ENCODE peak calls at places on chromosome 15, in four cellular contexts. One of them, this sample, is unnamed.

GRCh38 chr15:83844742-83845141 is 190.8 kb downstream of the ADAMTSL3 start:
- DNase-seq in K562: no peak
- DNase-seq in GM12878: no peak
- DNase-seq in HepG2: no peak
- DNase-seq in this sample: no peak

GRCh38 chr15:45637552-45638033 is 2.8 kb downstream of the SQOR start:
- DNase-seq in K562: peak; percentile 23
- DNase-seq in GM12878: peak; percentile 85
- DNase-seq in HepG2: peak; percentile 80
- DNase-seq in this sample: no peak

GRCh38 chr15:29889545-29890329 is 67.5 kb upstream of the TJP1 start:
- DNase-seq in K562: no peak
- DNase-seq in GM12878: no peak
- DNase-seq in HepG2: no peak
- DNase-seq in this sample: peak; percentile 39

GRCh38 chr15:67130673-67131601 is 65.5 kb downstream of the SMAD3 start:
- DNase-seq in K562: no peak
- DNase-seq in GM12878: no peak
- DNase-seq in HepG2: no peak
- DNase-seq in this sample: no peak

GRCh38 chr15:58590236-58590635 is 158.4 kb downstream of the LIPC start:
- DNase-seq in K562: no peak
- DNase-seq in GM12878: no peak
- DNase-seq in HepG2: no peak
- DNase-seq in this sample: no peak

GRCh38 chr15:68982002-68982401 is 32.5 kb upstream of the NOX5 start:
- DNase-seq in K562: no peak
- DNase-seq in GM12878: no peak
- DNase-seq in HepG2: no peak
- DNase-seq in this sample: no peak

GRCh38 chr15:73794501-73795133 is 41.5 kb upstream of the INSYN1 start:
- DNase-seq in K562: no peak
- DNase-seq in GM12878: no peak
- DNase-seq in HepG2: no peak
- DNase-seq in this sample: no peak

GRCh38 chr15:58931985-58932384 is 1.5 kb downstream of the SLTM start:
- DNase-seq in K562: peak; percentile 29
- DNase-seq in GM12878: peak; percentile 23
- DNase-seq in HepG2: peak; percentile 9
- DNase-seq in this sample: no peak

GRCh38 chr15:68924866-68925599 is 5.3 kb upstream of the SPESP1 start:
- DNase-seq in K562: peak; percentile 74
- DNase-seq in GM12878: peak; percentile 20
- DNase-seq in HepG2: peak; percentile 44
- DNase-seq in this sample: peak; percentile 88

GRCh38 chr15:71149645-71150557 is 34.6 kb downstream of the THSD4 start:
- DNase-seq in K562: no peak
- DNase-seq in GM12878: no peak
- DNase-seq in HepG2: no peak
- DNase-seq in this sample: no peak

GRCh38 chr15:69713726-69714559 is 261.3 kb downstream of the RPLP1 start:
- DNase-seq in K562: no peak
- DNase-seq in GM12878: peak; percentile 88
- DNase-seq in HepG2: no peak
- DNase-seq in this sample: no peak

GRCh38 chr15:101044625-101045235 is 125.6 kb downstream of the LRRK1 start:
- DNase-seq in K562: no peak
- DNase-seq in GM12878: no peak
- DNase-seq in HepG2: no peak
- DNase-seq in this sample: no peak

GRCh38 chr15:38930851-38931572 is 366.4 kb upstream of the RASGRP1 start:
- DNase-seq in K562: no peak
- DNase-seq in GM12878: no peak
- DNase-seq in HepG2: no peak
- DNase-seq in this sample: no peak

GRCh38 chr15:60972866-60973265 is 256.2 kb downstream of the RORA start:
- DNase-seq in K562: peak; percentile 15
- DNase-seq in GM12878: no peak
- DNase-seq in HepG2: no peak
- DNase-seq in this sample: no peak

GRCh38 chr15:68387288-68388143 is 44.4 kb downstream of the ITGA11 start:
- DNase-seq in K562: no peak
- DNase-seq in GM12878: no peak
- DNase-seq in HepG2: no peak
- DNase-seq in this sample: peak; percentile 3

GRCh38 chr15:65587094-65587493 is 23.8 kb downstream of the INTS14 start:
- DNase-seq in K562: no peak
- DNase-seq in GM12878: no peak
- DNase-seq in HepG2: no peak
- DNase-seq in this sample: no peak

GRCh38 chr15:56795400-56795983 is 62.2 kb upstream of the ZNF280D start:
- DNase-seq in K562: no peak
- DNase-seq in GM12878: no peak
- DNase-seq in HepG2: no peak
- DNase-seq in this sample: no peak

GRCh38 chr15:59160880-59161593 is 45.6 kb upstream of the LDHAL6B start:
- DNase-seq in K562: peak; percentile 63
- DNase-seq in GM12878: no peak
- DNase-seq in HepG2: peak; percentile 25
- DNase-seq in this sample: peak; percentile 74

GRCh38 chr15:89444855-89445254 is 51.5 kb downstream of the RHCG start:
- DNase-seq in K562: no peak
- DNase-seq in GM12878: no peak
- DNase-seq in HepG2: no peak
- DNase-seq in this sample: peak; percentile 42

GRCh38 chr15:49721091-49721490 is 100.2 kb downstream of the DTWD1 start:
- DNase-seq in K562: no peak
- DNase-seq in GM12878: no peak
- DNase-seq in HepG2: no peak
- DNase-seq in this sample: no peak

GRCh38 chr15:41284425-41285177 is 47.8 kb downstream of the OIP5 start:
- DNase-seq in K562: peak; percentile 46
- DNase-seq in GM12878: no peak
- DNase-seq in HepG2: peak; percentile 32
- DNase-seq in this sample: no peak

GRCh38 chr15:40306371-40306770 is 1.4 kb downstream of the PLCB2 start:
- DNase-seq in K562: no peak
- DNase-seq in GM12878: no peak
- DNase-seq in HepG2: no peak
- DNase-seq in this sample: no peak

GRCh38 chr15:99249270-99249817 is at the start of gene TTC23:
- DNase-seq in K562: no peak
- DNase-seq in GM12878: no peak
- DNase-seq in HepG2: peak; percentile 65
- DNase-seq in this sample: no peak

GRCh38 chr15:85030301-85031049 is 48.8 kb downstream of the PDE8A start:
- DNase-seq in K562: no peak
- DNase-seq in GM12878: no peak
- DNase-seq in HepG2: no peak
- DNase-seq in this sample: no peak

GRCh38 chr15:39788108-39788507 is 5.5 kb upstream of the FSIP1 start:
- DNase-seq in K562: no peak
- DNase-seq in GM12878: no peak
- DNase-seq in HepG2: no peak
- DNase-seq in this sample: no peak

GRCh38 chr15:61339526-61339925 is 110.4 kb upstream of the RORA start:
- DNase-seq in K562: no peak
- DNase-seq in GM12878: no peak
- DNase-seq in HepG2: no peak
- DNase-seq in this sample: no peak

DNA sequence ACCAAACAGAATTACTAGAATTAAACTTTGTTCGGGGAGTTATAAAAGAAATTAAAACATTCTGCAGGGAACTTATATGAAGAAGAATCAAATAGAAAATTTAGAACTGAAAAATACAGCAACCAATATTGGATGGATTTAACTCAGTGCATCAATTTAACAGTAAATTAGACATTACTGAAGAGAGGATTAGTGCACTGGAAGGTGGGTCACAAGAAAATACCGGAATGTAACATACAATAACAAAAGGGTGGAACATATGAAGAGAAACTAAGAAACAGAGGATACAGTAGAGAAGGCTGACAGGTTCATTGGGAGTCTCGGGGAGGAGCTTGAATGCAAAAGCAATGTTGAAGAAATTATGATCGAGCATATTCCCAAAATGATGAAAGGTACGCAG is 56.3 kb downstream of the CDIN1 start:
- DNase-seq in K562: no peak
- DNase-seq in GM12878: no peak
- DNase-seq in HepG2: no peak
- DNase-seq in this sample: no peak
- TF ChIP-seq ETV6 in K562: no peak
- TF ChIP-seq ETV6 in GM12878: no peak
- TF ChIP-seq ETV6 in HepG2: no peak
- TF ChIP-seq ETV6 in this sample: no peak

GRCh38 chr15:32878849-32879795 is 161.3 kb downstream of the GREM1 start:
- DNase-seq in K562: no peak
- DNase-seq in GM12878: no peak
- DNase-seq in HepG2: no peak
- DNase-seq in this sample: no peak

GRCh38 chr15:32877620-32878019 is 159.8 kb downstream of the GREM1 start:
- DNase-seq in K562: no peak
- DNase-seq in GM12878: no peak
- DNase-seq in HepG2: no peak
- DNase-seq in this sample: no peak

GRCh38 chr15:32878342-32878741 is 160.5 kb downstream of the GREM1 start:
- DNase-seq in K562: no peak
- DNase-seq in GM12878: no peak
- DNase-seq in HepG2: no peak
- DNase-seq in this sample: no peak

GRCh38 chr15:32879980-32880379 is 162.2 kb downstream of the GREM1 start:
- DNase-seq in K562: no peak
- DNase-seq in GM12878: no peak
- DNase-seq in HepG2: no peak
- DNase-seq in this sample: no peak

GRCh38 chr15:32877201-32877600 is 159.4 kb downstream of the GREM1 start:
- DNase-seq in K562: no peak
- DNase-seq in GM12878: no peak
- DNase-seq in HepG2: no peak
- DNase-seq in this sample: no peak
- TF ChIP-seq USF2 in K562: no peak
- TF ChIP-seq USF2 in GM12878: no peak
- TF ChIP-seq USF2 in HepG2: no peak
- TF ChIP-seq USF2 in this sample: no peak

GRCh38 chr15:78540955-78541743 is 905 bp downstream of the PSMA4 start:
- DNase-seq in K562: peak; percentile 17
- DNase-seq in GM12878: no peak
- DNase-seq in HepG2: no peak
- DNase-seq in this sample: no peak
- TF ChIP-seq ETV6 in K562: no peak
- TF ChIP-seq ETV6 in GM12878: no peak
- TF ChIP-seq ETV6 in HepG2: no peak
- TF ChIP-seq ETV6 in this sample: no peak

GRCh38 chr15:76901965-76902364 is 3.2 kb downstream of the SCAPER start:
- DNase-seq in K562: no peak
- DNase-seq in GM12878: no peak
- DNase-seq in HepG2: no peak
- DNase-seq in this sample: no peak

GRCh38 chr15:76904461-76905012 is 603 bp downstream of the SCAPER start:
- DNase-seq in K562: peak; percentile 23
- DNase-seq in GM12878: no peak
- DNase-seq in HepG2: peak; percentile 28
- DNase-seq in this sample: peak; percentile 43

GRCh38 chr15:76903251-76903681 is 1.9 kb downstream of the SCAPER start:
- DNase-seq in K562: no peak
- DNase-seq in GM12878: peak; percentile 15
- DNase-seq in HepG2: peak; percentile 27
- DNase-seq in this sample: no peak

GRCh38 chr15:76905013-76905839 is at the start of gene SCAPER:
- DNase-seq in K562: peak; percentile 93
- DNase-seq in GM12878: peak; percentile 63
- DNase-seq in HepG2: peak; percentile 76
- DNase-seq in this sample: peak; percentile 94

DNA sequence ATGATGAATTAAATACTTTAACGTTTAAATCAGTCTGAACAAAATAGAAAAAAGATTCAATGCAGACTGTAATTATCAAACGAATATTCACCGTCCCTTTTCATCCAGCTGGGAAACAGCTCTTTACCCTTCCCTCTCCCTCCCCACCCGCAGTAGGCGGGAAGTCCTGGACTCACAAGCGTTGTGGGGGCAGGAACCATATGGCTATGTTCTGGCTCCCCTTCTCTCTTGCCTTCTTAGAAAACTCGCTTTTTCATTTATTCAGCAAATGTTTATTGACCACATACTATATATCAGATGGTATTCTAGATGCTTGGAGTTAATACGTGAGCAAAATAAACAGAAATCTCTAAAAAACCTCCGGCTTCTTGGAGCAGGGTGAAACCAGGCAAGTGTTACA is 715 bp upstream of the SCAPER start:
- DNase-seq in K562: no peak
- DNase-seq in GM12878: no peak
- DNase-seq in HepG2: no peak
- DNase-seq in this sample: no peak
- TF ChIP-seq USF2 in K562: no peak
- TF ChIP-seq USF2 in GM12878: no peak
- TF ChIP-seq USF2 in HepG2: no peak
- TF ChIP-seq USF2 in this sample: no peak

GRCh38 chr15:63403254-63403945 is 21.8 kb upstream of the CA12 start:
- DNase-seq in K562: no peak
- DNase-seq in GM12878: no peak
- DNase-seq in HepG2: no peak
- DNase-seq in this sample: no peak
- TF ChIP-seq ETV6 in K562: no peak
- TF ChIP-seq ETV6 in GM12878: no peak
- TF ChIP-seq ETV6 in HepG2: no peak
- TF ChIP-seq ETV6 in this sample: no peak

GRCh38 chr15:87731630-87732029 is 524.9 kb downstream of the NTRK3 start:
- DNase-seq in K562: peak; percentile 28
- DNase-seq in GM12878: no peak
- DNase-seq in HepG2: no peak
- DNase-seq in this sample: no peak

GRCh38 chr15:87733522-87733921 is 523.0 kb downstream of the NTRK3 start:
- DNase-seq in K562: no peak
- DNase-seq in GM12878: no peak
- DNase-seq in HepG2: no peak
- DNase-seq in this sample: no peak

GRCh38 chr15:87733977-87734376 is 522.6 kb downstream of the NTRK3 start:
- DNase-seq in K562: no peak
- DNase-seq in GM12878: no peak
- DNase-seq in HepG2: no peak
- DNase-seq in this sample: no peak

GRCh38 chr15:87734571-87735373 is 521.8 kb downstream of the NTRK3 start:
- DNase-seq in K562: no peak
- DNase-seq in GM12878: no peak
- DNase-seq in HepG2: no peak
- DNase-seq in this sample: no peak

GRCh38 chr15:87733005-87733404 is 523.5 kb downstream of the NTRK3 start:
- DNase-seq in K562: no peak
- DNase-seq in GM12878: no peak
- DNase-seq in HepG2: no peak
- DNase-seq in this sample: no peak
- TF ChIP-seq USF2 in K562: no peak
- TF ChIP-seq USF2 in GM12878: no peak
- TF ChIP-seq USF2 in HepG2: no peak
- TF ChIP-seq USF2 in this sample: no peak

This sample was measured in WTC11.